ENCODE peak calls at places on chromosomes 7 and 10, in nine cellular contexts. One of them, this sample, is unnamed.

GRCh38 chr7:123847868-123848267 is 2.9 kb downstream of the HYAL4 start:
- DNase-seq in NCI-H774: no peak
- DNase-seq in activated T-cell treated with anti-CD3 and anti-CD28 coated beads, Interleukin-2, amount 50 U/mL, for 1 hour: no peak
- DNase-seq in choroid plexus epithelial cell: no peak
- DNase-seq in colonic mucosa: no peak
- DNase-seq in stimulated activated CD8-positive, alpha-beta memory T cell treated with anti-CD3 and anti-CD28 coated beads, Interleukin-12 subunit alpha, Interleukin-12 subunit beta, amount 100 ng/mL, for 4 hours: no peak
- DNase-seq in stimulated activated CD4-positive, alpha-beta T cell treated with anti-CD3 and anti-CD28 coated beads, TNF-alpha, amount 100 ng/mL, for 1 hour: no peak
- DNase-seq in IMR-90: no peak
- DNase-seq in T follicular helper cell: no peak
- DNase-seq in this sample: no peak

GRCh38 chr10:126422561-126422960 is 34.3 kb upstream of the ADAM12 start:
- DNase-seq in NCI-H774: no peak
- DNase-seq in activated T-cell treated with anti-CD3 and anti-CD28 coated beads, Interleukin-2, amount 50 U/mL, for 1 hour: no peak
- DNase-seq in choroid plexus epithelial cell: peak
- DNase-seq in colonic mucosa: no peak
- DNase-seq in stimulated activated CD8-positive, alpha-beta memory T cell treated with anti-CD3 and anti-CD28 coated beads, Interleukin-12 subunit alpha, Interleukin-12 subunit beta, amount 100 ng/mL, for 4 hours: no peak
- DNase-seq in stimulated activated CD4-positive, alpha-beta T cell treated with anti-CD3 and anti-CD28 coated beads, TNF-alpha, amount 100 ng/mL, for 1 hour: no peak
- DNase-seq in IMR-90: peak
- DNase-seq in T follicular helper cell: no peak
- DNase-seq in this sample: peak

GRCh38 chr7:135510603-135511183 is 791 bp upstream of the CNOT4 start:
- DNase-seq in NCI-H774: no peak
- DNase-seq in activated T-cell treated with anti-CD3 and anti-CD28 coated beads, Interleukin-2, amount 50 U/mL, for 1 hour: no peak
- DNase-seq in choroid plexus epithelial cell: peak
- DNase-seq in colonic mucosa: peak
- DNase-seq in stimulated activated CD8-positive, alpha-beta memory T cell treated with anti-CD3 and anti-CD28 coated beads, Interleukin-12 subunit alpha, Interleukin-12 subunit beta, amount 100 ng/mL, for 4 hours: no peak
- DNase-seq in stimulated activated CD4-positive, alpha-beta T cell treated with anti-CD3 and anti-CD28 coated beads, TNF-alpha, amount 100 ng/mL, for 1 hour: no peak
- DNase-seq in IMR-90: peak
- DNase-seq in T follicular helper cell: no peak
- DNase-seq in this sample: peak

GRCh38 chr10:93746844-93747284 is 10.9 kb upstream of the LGI1 start:
- DNase-seq in NCI-H774: no peak
- DNase-seq in activated T-cell treated with anti-CD3 and anti-CD28 coated beads, Interleukin-2, amount 50 U/mL, for 1 hour: no peak
- DNase-seq in choroid plexus epithelial cell: peak
- DNase-seq in colonic mucosa: peak
- DNase-seq in stimulated activated CD8-positive, alpha-beta memory T cell treated with anti-CD3 and anti-CD28 coated beads, Interleukin-12 subunit alpha, Interleukin-12 subunit beta, amount 100 ng/mL, for 4 hours: no peak
- DNase-seq in stimulated activated CD4-positive, alpha-beta T cell treated with anti-CD3 and anti-CD28 coated beads, TNF-alpha, amount 100 ng/mL, for 1 hour: no peak
- DNase-seq in IMR-90: peak
- DNase-seq in T follicular helper cell: no peak
- DNase-seq in this sample: peak

GRCh38 chr10:28668363-28669226 is 8.7 kb upstream of the BAMBI start:
- DNase-seq in NCI-H774: peak
- DNase-seq in activated T-cell treated with anti-CD3 and anti-CD28 coated beads, Interleukin-2, amount 50 U/mL, for 1 hour: peak
- DNase-seq in choroid plexus epithelial cell: peak
- DNase-seq in colonic mucosa: peak
- DNase-seq in stimulated activated CD8-positive, alpha-beta memory T cell treated with anti-CD3 and anti-CD28 coated beads, Interleukin-12 subunit alpha, Interleukin-12 subunit beta, amount 100 ng/mL, for 4 hours: peak
- DNase-seq in stimulated activated CD4-positive, alpha-beta T cell treated with anti-CD3 and anti-CD28 coated beads, TNF-alpha, amount 100 ng/mL, for 1 hour: peak
- DNase-seq in IMR-90: no peak
- DNase-seq in T follicular helper cell: peak
- DNase-seq in this sample: peak

GRCh38 chr10:90313548-90314325 is 544.1 kb downstream of the HTR7 start:
- DNase-seq in NCI-H774: no peak
- DNase-seq in activated T-cell treated with anti-CD3 and anti-CD28 coated beads, Interleukin-2, amount 50 U/mL, for 1 hour: no peak
- DNase-seq in choroid plexus epithelial cell: no peak
- DNase-seq in colonic mucosa: no peak
- DNase-seq in stimulated activated CD8-positive, alpha-beta memory T cell treated with anti-CD3 and anti-CD28 coated beads, Interleukin-12 subunit alpha, Interleukin-12 subunit beta, amount 100 ng/mL, for 4 hours: no peak
- DNase-seq in stimulated activated CD4-positive, alpha-beta T cell treated with anti-CD3 and anti-CD28 coated beads, TNF-alpha, amount 100 ng/mL, for 1 hour: no peak
- DNase-seq in IMR-90: peak
- DNase-seq in T follicular helper cell: no peak
- DNase-seq in this sample: no peak

GRCh38 chr7:12759112-12759511 is 71.7 kb downstream of the ARL4A start:
- DNase-seq in NCI-H774: no peak
- DNase-seq in activated T-cell treated with anti-CD3 and anti-CD28 coated beads, Interleukin-2, amount 50 U/mL, for 1 hour: no peak
- DNase-seq in choroid plexus epithelial cell: peak
- DNase-seq in colonic mucosa: no peak
- DNase-seq in stimulated activated CD8-positive, alpha-beta memory T cell treated with anti-CD3 and anti-CD28 coated beads, Interleukin-12 subunit alpha, Interleukin-12 subunit beta, amount 100 ng/mL, for 4 hours: no peak
- DNase-seq in stimulated activated CD4-positive, alpha-beta T cell treated with anti-CD3 and anti-CD28 coated beads, TNF-alpha, amount 100 ng/mL, for 1 hour: no peak
- DNase-seq in IMR-90: no peak
- DNase-seq in T follicular helper cell: no peak
- DNase-seq in this sample: no peak

GRCh38 chr10:2980116-2980515 is 87.2 kb upstream of the PFKP start:
- DNase-seq in NCI-H774: no peak
- DNase-seq in activated T-cell treated with anti-CD3 and anti-CD28 coated beads, Interleukin-2, amount 50 U/mL, for 1 hour: no peak
- DNase-seq in choroid plexus epithelial cell: peak
- DNase-seq in colonic mucosa: no peak
- DNase-seq in stimulated activated CD8-positive, alpha-beta memory T cell treated with anti-CD3 and anti-CD28 coated beads, Interleukin-12 subunit alpha, Interleukin-12 subunit beta, amount 100 ng/mL, for 4 hours: no peak
- DNase-seq in stimulated activated CD4-positive, alpha-beta T cell treated with anti-CD3 and anti-CD28 coated beads, TNF-alpha, amount 100 ng/mL, for 1 hour: no peak
- DNase-seq in IMR-90: peak
- DNase-seq in T follicular helper cell: no peak
- DNase-seq in this sample: no peak

GRCh38 chr10:94062611-94063010 is 68.9 kb downstream of the PLCE1 start:
- DNase-seq in NCI-H774: no peak
- DNase-seq in activated T-cell treated with anti-CD3 and anti-CD28 coated beads, Interleukin-2, amount 50 U/mL, for 1 hour: no peak
- DNase-seq in choroid plexus epithelial cell: peak
- DNase-seq in colonic mucosa: no peak
- DNase-seq in stimulated activated CD8-positive, alpha-beta memory T cell treated with anti-CD3 and anti-CD28 coated beads, Interleukin-12 subunit alpha, Interleukin-12 subunit beta, amount 100 ng/mL, for 4 hours: no peak
- DNase-seq in stimulated activated CD4-positive, alpha-beta T cell treated with anti-CD3 and anti-CD28 coated beads, TNF-alpha, amount 100 ng/mL, for 1 hour: no peak
- DNase-seq in IMR-90: no peak
- DNase-seq in T follicular helper cell: no peak
- DNase-seq in this sample: no peak

GRCh38 chr7:12770227-12770975 is 83.0 kb downstream of the ARL4A start:
- DNase-seq in NCI-H774: no peak
- DNase-seq in activated T-cell treated with anti-CD3 and anti-CD28 coated beads, Interleukin-2, amount 50 U/mL, for 1 hour: no peak
- DNase-seq in choroid plexus epithelial cell: no peak
- DNase-seq in colonic mucosa: peak
- DNase-seq in stimulated activated CD8-positive, alpha-beta memory T cell treated with anti-CD3 and anti-CD28 coated beads, Interleukin-12 subunit alpha, Interleukin-12 subunit beta, amount 100 ng/mL, for 4 hours: no peak
- DNase-seq in stimulated activated CD4-positive, alpha-beta T cell treated with anti-CD3 and anti-CD28 coated beads, TNF-alpha, amount 100 ng/mL, for 1 hour: no peak
- DNase-seq in IMR-90: no peak
- DNase-seq in T follicular helper cell: no peak
- DNase-seq in this sample: no peak

GRCh38 chr7:34900891-34901493 is 136.3 kb downstream of the DPY19L1 start:
- DNase-seq in NCI-H774: no peak
- DNase-seq in activated T-cell treated with anti-CD3 and anti-CD28 coated beads, Interleukin-2, amount 50 U/mL, for 1 hour: no peak
- DNase-seq in choroid plexus epithelial cell: peak
- DNase-seq in colonic mucosa: no peak
- DNase-seq in stimulated activated CD8-positive, alpha-beta memory T cell treated with anti-CD3 and anti-CD28 coated beads, Interleukin-12 subunit alpha, Interleukin-12 subunit beta, amount 100 ng/mL, for 4 hours: no peak
- DNase-seq in stimulated activated CD4-positive, alpha-beta T cell treated with anti-CD3 and anti-CD28 coated beads, TNF-alpha, amount 100 ng/mL, for 1 hour: no peak
- DNase-seq in IMR-90: no peak
- DNase-seq in T follicular helper cell: no peak
- DNase-seq in this sample: no peak

GRCh38 chr10:50033481-50033880 is 34.3 kb upstream of the WASHC2A start:
- DNase-seq in NCI-H774: no peak
- DNase-seq in activated T-cell treated with anti-CD3 and anti-CD28 coated beads, Interleukin-2, amount 50 U/mL, for 1 hour: no peak
- DNase-seq in choroid plexus epithelial cell: peak
- DNase-seq in colonic mucosa: no peak
- DNase-seq in stimulated activated CD8-positive, alpha-beta memory T cell treated with anti-CD3 and anti-CD28 coated beads, Interleukin-12 subunit alpha, Interleukin-12 subunit beta, amount 100 ng/mL, for 4 hours: no peak
- DNase-seq in stimulated activated CD4-positive, alpha-beta T cell treated with anti-CD3 and anti-CD28 coated beads, TNF-alpha, amount 100 ng/mL, for 1 hour: no peak
- DNase-seq in IMR-90: peak
- DNase-seq in T follicular helper cell: no peak
- DNase-seq in this sample: peak

GRCh38 chr7:51569176-51569575 is 252.6 kb upstream of the COBL start:
- DNase-seq in NCI-H774: no peak
- DNase-seq in activated T-cell treated with anti-CD3 and anti-CD28 coated beads, Interleukin-2, amount 50 U/mL, for 1 hour: no peak
- DNase-seq in choroid plexus epithelial cell: no peak
- DNase-seq in colonic mucosa: no peak
- DNase-seq in stimulated activated CD8-positive, alpha-beta memory T cell treated with anti-CD3 and anti-CD28 coated beads, Interleukin-12 subunit alpha, Interleukin-12 subunit beta, amount 100 ng/mL, for 4 hours: no peak
- DNase-seq in stimulated activated CD4-positive, alpha-beta T cell treated with anti-CD3 and anti-CD28 coated beads, TNF-alpha, amount 100 ng/mL, for 1 hour: no peak
- DNase-seq in IMR-90: no peak
- DNase-seq in T follicular helper cell: no peak
- DNase-seq in this sample: no peak

GRCh38 chr7:3455826-3456444 is 154.9 kb downstream of the SDK1 start:
- DNase-seq in NCI-H774: no peak
- DNase-seq in activated T-cell treated with anti-CD3 and anti-CD28 coated beads, Interleukin-2, amount 50 U/mL, for 1 hour: no peak
- DNase-seq in choroid plexus epithelial cell: peak
- DNase-seq in colonic mucosa: no peak
- DNase-seq in stimulated activated CD8-positive, alpha-beta memory T cell treated with anti-CD3 and anti-CD28 coated beads, Interleukin-12 subunit alpha, Interleukin-12 subunit beta, amount 100 ng/mL, for 4 hours: no peak
- DNase-seq in stimulated activated CD4-positive, alpha-beta T cell treated with anti-CD3 and anti-CD28 coated beads, TNF-alpha, amount 100 ng/mL, for 1 hour: no peak
- DNase-seq in IMR-90: peak
- DNase-seq in T follicular helper cell: no peak
- DNase-seq in this sample: no peak

GRCh38 chr7:132564090-132564489 is 12.2 kb downstream of the PLXNA4 start:
- DNase-seq in NCI-H774: no peak
- DNase-seq in activated T-cell treated with anti-CD3 and anti-CD28 coated beads, Interleukin-2, amount 50 U/mL, for 1 hour: no peak
- DNase-seq in choroid plexus epithelial cell: no peak
- DNase-seq in colonic mucosa: no peak
- DNase-seq in stimulated activated CD8-positive, alpha-beta memory T cell treated with anti-CD3 and anti-CD28 coated beads, Interleukin-12 subunit alpha, Interleukin-12 subunit beta, amount 100 ng/mL, for 4 hours: no peak
- DNase-seq in stimulated activated CD4-positive, alpha-beta T cell treated with anti-CD3 and anti-CD28 coated beads, TNF-alpha, amount 100 ng/mL, for 1 hour: no peak
- DNase-seq in IMR-90: no peak
- DNase-seq in T follicular helper cell: no peak
- DNase-seq in this sample: no peak

GRCh38 chr10:31124852-31125251 is 93.2 kb upstream of the ZNF438 start:
- DNase-seq in NCI-H774: no peak
- DNase-seq in activated T-cell treated with anti-CD3 and anti-CD28 coated beads, Interleukin-2, amount 50 U/mL, for 1 hour: no peak
- DNase-seq in choroid plexus epithelial cell: peak
- DNase-seq in colonic mucosa: no peak
- DNase-seq in stimulated activated CD8-positive, alpha-beta memory T cell treated with anti-CD3 and anti-CD28 coated beads, Interleukin-12 subunit alpha, Interleukin-12 subunit beta, amount 100 ng/mL, for 4 hours: no peak
- DNase-seq in stimulated activated CD4-positive, alpha-beta T cell treated with anti-CD3 and anti-CD28 coated beads, TNF-alpha, amount 100 ng/mL, for 1 hour: no peak
- DNase-seq in IMR-90: no peak
- DNase-seq in T follicular helper cell: no peak
- DNase-seq in this sample: no peak

This sample was measured in GM03348.